ENCODE peak calls at places on chromosomes 5 and 9, in five cellular contexts. One of them, this sample, is unnamed.

GRCh38 chr9:129437626-129438323 is 183.1 kb downstream of the C9orf50 start:
- DNase-seq in H9: no peak
- DNase-seq in CD4-positive, alpha-beta T cell: no peak
- DNase-seq in BJ: no peak
- DNase-seq in left ventricle myocardium inferior: no peak
- DNase-seq in this sample: no peak

GRCh38 chr9:124839612-124840299 is 13.5 kb upstream of the WDR38 start:
- DNase-seq in BJ: no peak
- DNase-seq in CD4-positive, alpha-beta T cell: no peak
- DNase-seq in H9: peak
- DNase-seq in left ventricle myocardium inferior: no peak
- DNase-seq in this sample: no peak

GRCh38 chr5:21685536-21685935 is 1167.6 kb downstream of the CDH12 start:
- DNase-seq in CD4-positive, alpha-beta T cell: no peak
- DNase-seq in left ventricle myocardium inferior: no peak
- DNase-seq in BJ: no peak
- DNase-seq in H9: no peak
- DNase-seq in this sample: no peak

GRCh38 chr9:4740373-4740622 is 704 bp downstream of the AK3 start:
- DNase-seq in left ventricle myocardium inferior: no peak
- DNase-seq in H9: no peak
- DNase-seq in BJ: no peak
- DNase-seq in CD4-positive, alpha-beta T cell: no peak
- DNase-seq in this sample: no peak

GRCh38 chr9:32644698-32645097 is 9.2 kb upstream of the TAF1L start:
- DNase-seq in BJ: peak
- DNase-seq in CD4-positive, alpha-beta T cell: no peak
- DNase-seq in left ventricle myocardium inferior: no peak
- DNase-seq in H9: no peak
- DNase-seq in this sample: no peak

GRCh38 chr5:143311428-143311827 is 92.1 kb downstream of the NR3C1 start:
- DNase-seq in left ventricle myocardium inferior: no peak
- DNase-seq in H9: no peak
- DNase-seq in BJ: peak
- DNase-seq in CD4-positive, alpha-beta T cell: no peak
- DNase-seq in this sample: no peak

GRCh38 chr9:22343218-22343611 is 103.4 kb upstream of the DMRTA1 start:
- DNase-seq in BJ: no peak
- DNase-seq in H9: no peak
- DNase-seq in left ventricle myocardium inferior: no peak
- DNase-seq in CD4-positive, alpha-beta T cell: no peak
- DNase-seq in this sample: no peak

GRCh38 chr5:57324159-57324558 is 150.3 kb downstream of the GPBP1 start:
- DNase-seq in BJ: no peak
- DNase-seq in CD4-positive, alpha-beta T cell: no peak
- DNase-seq in H9: no peak
- DNase-seq in left ventricle myocardium inferior: no peak
- DNase-seq in this sample: no peak

GRCh38 chr5:116442095-116442534 is 132.5 kb downstream of the SEMA6A start:
- DNase-seq in CD4-positive, alpha-beta T cell: no peak
- DNase-seq in BJ: no peak
- DNase-seq in left ventricle myocardium inferior: peak
- DNase-seq in H9: peak
- DNase-seq in this sample: no peak

GRCh38 chr5:180141068-180141660 is 67.8 kb downstream of the RASGEF1C start:
- DNase-seq in BJ: no peak
- DNase-seq in CD4-positive, alpha-beta T cell: no peak
- DNase-seq in H9: no peak
- DNase-seq in left ventricle myocardium inferior: no peak
- DNase-seq in this sample: no peak

GRCh38 chr5:137617806-137618205 is 118.1 kb downstream of the KLHL3 start:
- DNase-seq in BJ: no peak
- DNase-seq in left ventricle myocardium inferior: no peak
- DNase-seq in H9: no peak
- DNase-seq in CD4-positive, alpha-beta T cell: no peak
- DNase-seq in this sample: no peak

GRCh38 chr5:175593794-175594193 is 64.1 kb upstream of the HRH2 start:
- DNase-seq in left ventricle myocardium inferior: no peak
- DNase-seq in CD4-positive, alpha-beta T cell: no peak
- DNase-seq in H9: no peak
- DNase-seq in BJ: no peak
- DNase-seq in this sample: no peak

GRCh38 chr5:163730206-163730782 is 224.9 kb downstream of the MAT2B start:
- DNase-seq in CD4-positive, alpha-beta T cell: no peak
- DNase-seq in BJ: no peak
- DNase-seq in left ventricle myocardium inferior: no peak
- DNase-seq in H9: no peak
- DNase-seq in this sample: no peak

GRCh38 chr5:133514456-133514855 is 97.9 kb downstream of the FSTL4 start:
- DNase-seq in H9: no peak
- DNase-seq in left ventricle myocardium inferior: no peak
- DNase-seq in CD4-positive, alpha-beta T cell: no peak
- DNase-seq in BJ: no peak
- DNase-seq in this sample: no peak

GRCh38 chr5:129135633-129136032 is 41.1 kb downstream of the ISOC1 start:
- DNase-seq in left ventricle myocardium inferior: no peak
- DNase-seq in BJ: no peak
- DNase-seq in CD4-positive, alpha-beta T cell: no peak
- DNase-seq in H9: peak
- DNase-seq in this sample: no peak

GRCh38 chr9:113530022-113530635 is 66.6 kb downstream of the RGS3 start:
- DNase-seq in BJ: no peak
- DNase-seq in CD4-positive, alpha-beta T cell: no peak
- DNase-seq in H9: no peak
- DNase-seq in left ventricle myocardium inferior: no peak
- DNase-seq in this sample: no peak

GRCh38 chr9:16921855-16922254 is 51.4 kb upstream of the BNC2 start:
- DNase-seq in CD4-positive, alpha-beta T cell: no peak
- DNase-seq in H9: no peak
- DNase-seq in left ventricle myocardium inferior: no peak
- DNase-seq in BJ: no peak
- DNase-seq in this sample: no peak

GRCh38 chr5:5799826-5800225 is 377.3 kb downstream of the ICE1 start:
- DNase-seq in left ventricle myocardium inferior: no peak
- DNase-seq in BJ: no peak
- DNase-seq in CD4-positive, alpha-beta T cell: no peak
- DNase-seq in H9: no peak
- DNase-seq in this sample: no peak

GRCh38 chr5:27472875-27473274 is 434.5 kb upstream of the CDH9 start:
- DNase-seq in left ventricle myocardium inferior: no peak
- DNase-seq in CD4-positive, alpha-beta T cell: no peak
- DNase-seq in H9: no peak
- DNase-seq in BJ: no peak
- DNase-seq in this sample: no peak

DNA sequence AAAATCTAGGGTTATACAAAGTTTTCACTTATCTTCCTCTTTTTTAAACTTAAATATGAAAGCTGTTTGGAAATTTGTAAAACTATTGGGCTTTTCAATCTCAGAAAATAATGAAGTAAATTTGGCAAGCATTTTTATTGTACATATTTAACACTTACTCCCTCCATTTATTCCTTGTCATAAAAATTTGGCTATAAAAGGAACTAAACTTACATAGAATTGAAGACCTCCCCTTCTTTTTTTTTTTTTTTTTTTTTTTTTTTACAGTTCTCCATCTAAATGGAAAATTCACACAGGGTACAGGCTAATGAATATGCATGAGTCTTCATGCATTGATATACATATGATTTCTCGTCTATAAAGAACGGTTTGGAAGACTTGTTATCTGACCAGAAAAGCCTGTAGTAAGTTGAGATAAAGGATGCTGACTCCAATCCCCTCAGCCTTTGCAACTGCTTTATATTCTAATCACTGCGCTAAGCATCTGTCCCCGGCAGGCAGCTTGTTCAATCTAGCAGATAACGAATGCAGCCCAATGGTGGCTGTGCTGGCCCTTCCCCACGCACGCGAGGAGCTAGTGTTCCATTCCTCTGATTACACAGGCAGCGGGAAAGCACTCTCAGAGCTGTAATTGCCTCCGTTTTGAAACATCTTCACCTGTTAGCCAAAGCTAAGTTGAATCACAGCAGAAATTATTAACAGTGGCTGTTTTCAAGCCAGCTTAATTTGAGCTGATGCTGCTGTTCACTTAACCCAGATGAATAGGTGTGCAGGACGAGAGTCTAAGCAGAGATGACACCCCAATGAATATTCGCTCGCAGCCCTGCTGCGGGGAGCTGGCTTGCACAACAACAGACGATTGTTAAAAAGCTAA is 453.8 kb upstream of the ZNF608 start:
- DNase-seq in BJ: no peak
- DNase-seq in CD4-positive, alpha-beta T cell: no peak
- DNase-seq in left ventricle myocardium inferior: no peak
- DNase-seq in H9: peak
- DNase-seq in this sample: no peak
- TF ChIP-seq CTCF in BJ: no peak
- TF ChIP-seq CTCF in CD4-positive, alpha-beta T cell: no peak
- TF ChIP-seq CTCF in left ventricle myocardium inferior: no peak
- TF ChIP-seq CTCF in H9: no peak
- TF ChIP-seq CTCF in this sample: no peak

GRCh38 chr5:102815084-102815483 is 60.0 kb downstream of the PAM start:
- DNase-seq in H9: no peak
- DNase-seq in BJ: no peak
- DNase-seq in left ventricle myocardium inferior: no peak
- DNase-seq in CD4-positive, alpha-beta T cell: no peak
- DNase-seq in this sample: no peak

GRCh38 chr5:102823441-102823874 is 68.4 kb downstream of the PAM start:
- DNase-seq in CD4-positive, alpha-beta T cell: no peak
- DNase-seq in BJ: peak
- DNase-seq in left ventricle myocardium inferior: no peak
- DNase-seq in H9: no peak
- DNase-seq in this sample: no peak

GRCh38 chr5:102815560-102816324 is 60.6 kb downstream of the PAM start:
- DNase-seq in CD4-positive, alpha-beta T cell: no peak
- DNase-seq in H9: no peak
- DNase-seq in left ventricle myocardium inferior: no peak
- DNase-seq in BJ: no peak
- DNase-seq in this sample: no peak

GRCh38 chr5:102818345-102818744 is 63.2 kb downstream of the PAM start:
- DNase-seq in CD4-positive, alpha-beta T cell: no peak
- DNase-seq in H9: no peak
- DNase-seq in left ventricle myocardium inferior: no peak
- DNase-seq in BJ: no peak
- DNase-seq in this sample: no peak

DNA sequence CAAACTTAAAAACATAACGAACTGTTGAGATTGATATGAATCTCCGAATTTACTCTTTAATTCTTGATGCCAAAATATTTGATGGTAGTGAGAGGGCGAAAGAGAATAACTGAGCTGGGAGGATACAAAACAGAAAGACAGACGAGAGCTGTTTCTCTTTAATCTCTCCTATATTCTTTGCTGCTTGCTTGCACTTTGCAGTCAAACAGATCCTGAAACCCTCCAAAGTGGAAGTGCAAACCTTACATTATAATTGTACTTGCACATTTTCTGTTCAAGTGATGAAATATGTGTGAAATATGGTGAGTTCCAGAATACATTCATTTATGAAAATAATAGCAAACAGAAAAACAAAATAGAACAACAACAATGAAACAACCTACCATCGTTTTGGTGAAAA is 63.8 kb downstream of the PAM start:
- DNase-seq in CD4-positive, alpha-beta T cell: no peak
- DNase-seq in left ventricle myocardium inferior: no peak
- DNase-seq in BJ: no peak
- DNase-seq in H9: no peak
- DNase-seq in this sample: no peak
- TF ChIP-seq CTCF in CD4-positive, alpha-beta T cell: no peak
- TF ChIP-seq CTCF in left ventricle myocardium inferior: no peak
- TF ChIP-seq CTCF in BJ: no peak
- TF ChIP-seq CTCF in H9: no peak
- TF ChIP-seq CTCF in this sample: no peak

DNA sequence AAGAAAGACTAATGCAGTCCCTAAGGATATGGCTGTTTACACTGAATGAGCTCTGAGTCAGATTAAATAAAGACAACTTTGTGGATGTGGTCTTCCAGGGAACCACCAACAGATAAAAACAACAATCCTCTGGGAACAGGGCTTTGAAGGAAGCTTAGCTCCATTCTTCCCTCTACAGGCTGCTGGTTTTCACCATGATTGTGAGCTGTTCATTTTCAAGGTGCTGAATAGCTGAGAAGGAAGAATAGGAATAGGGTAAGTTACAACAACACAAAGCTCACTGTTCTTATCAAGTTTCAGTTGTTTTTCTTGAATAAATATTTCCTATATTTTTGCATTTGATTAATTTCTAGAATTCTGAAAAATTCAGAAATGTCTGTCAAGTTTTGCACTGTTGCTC is 25.9 kb upstream of the PTAR1 start:
- DNase-seq in H9: no peak
- DNase-seq in BJ: no peak
- DNase-seq in left ventricle myocardium inferior: no peak
- DNase-seq in CD4-positive, alpha-beta T cell: no peak
- DNase-seq in this sample: no peak
- TF ChIP-seq CTCF in H9: peak
- TF ChIP-seq CTCF in BJ: peak
- TF ChIP-seq CTCF in left ventricle myocardium inferior: no peak
- TF ChIP-seq CTCF in CD4-positive, alpha-beta T cell: no peak
- TF ChIP-seq CTCF in this sample: no peak

GRCh38 chr5:173693670-173694069 is 77.2 kb upstream of the BOD1 start:
- DNase-seq in BJ: no peak
- DNase-seq in CD4-positive, alpha-beta T cell: no peak
- DNase-seq in H9: no peak
- DNase-seq in left ventricle myocardium inferior: no peak
- DNase-seq in this sample: no peak
- TF ChIP-seq CTCF in BJ: no peak
- TF ChIP-seq CTCF in CD4-positive, alpha-beta T cell: no peak
- TF ChIP-seq CTCF in H9: no peak
- TF ChIP-seq CTCF in left ventricle myocardium inferior: no peak
- TF ChIP-seq CTCF in this sample: no peak

GRCh38 chr5:149237662-149238061 is 34.0 kb upstream of the AFAP1L1 start:
- DNase-seq in H9: no peak
- DNase-seq in left ventricle myocardium inferior: no peak
- DNase-seq in BJ: no peak
- DNase-seq in CD4-positive, alpha-beta T cell: no peak
- DNase-seq in this sample: no peak
- TF ChIP-seq CTCF in H9: peak
- TF ChIP-seq CTCF in left ventricle myocardium inferior: peak
- TF ChIP-seq CTCF in BJ: peak
- TF ChIP-seq CTCF in CD4-positive, alpha-beta T cell: no peak
- TF ChIP-seq CTCF in this sample: no peak

GRCh38 chr5:77957-78804 is 13.8 kb upstream of the PLEKHG4B start:
- DNase-seq in CD4-positive, alpha-beta T cell: peak
- DNase-seq in BJ: peak
- DNase-seq in left ventricle myocardium inferior: peak
- DNase-seq in H9: no peak
- DNase-seq in this sample: no peak
- TF ChIP-seq CTCF in CD4-positive, alpha-beta T cell: no peak
- TF ChIP-seq CTCF in BJ: peak
- TF ChIP-seq CTCF in left ventricle myocardium inferior: peak
- TF ChIP-seq CTCF in H9: peak
- TF ChIP-seq CTCF in this sample: peak

This sample was measured in progenitor cell of endocrine pancreas.